ENCODE peak calls at places on chromosome 15, in five cellular contexts. P is A549, X is heart right ventricle, L is neural crest cell, R is tibial nerve. Q is an unnamed sample.

GRCh38 chr15:57035664-57036063 is 117.2 kb downstream of the TCF12 start:
- DNase-seq in X (no peak), L (no peak), P (no peak), R (no peak), Q (no peak)

GRCh38 chr15:36469567-36469966 is 109.9 kb upstream of the CDIN1 start:
- DNase-seq in X (no peak), R (no peak), L (no peak), P (no peak), Q (no peak)

GRCh38 chr15:95869920-95870319 is 460.6 kb upstream of the NR2F2 start:
- DNase-seq in P (no peak), R (no peak), L (no peak), X (no peak), Q (no peak)

GRCh38 chr15:70320077-70320830 is 222.5 kb upstream of the TLE3 start:
- DNase-seq in R (no peak), P (no peak), X (no peak), L (no peak), Q (no peak)

GRCh38 chr15:98546325-98546724 is 102.0 kb upstream of the IGF1R start:
- DNase-seq in R (no peak), X (no peak), L (no peak), P (no peak), Q (no peak)

GRCh38 chr15:74788716-74789151 is 6.9 kb downstream of the CSK start:
- DNase-seq in P (no peak), R (no peak), X (no peak), L (no peak), Q (peak)

GRCh38 chr15:31235298-31236183 is 91.1 kb upstream of the KLF13 start:
- DNase-seq in L (no peak), P (peak), X (peak), R (no peak), Q (peak)

GRCh38 chr15:66883322-66883911 is 181.4 kb downstream of the SMAD6 start:
- DNase-seq in R (peak), L (no peak), P (peak), X (peak), Q (peak)

GRCh38 chr15:59180946-59181345 is 25.7 kb upstream of the LDHAL6B start:
- DNase-seq in L (no peak), X (no peak), P (no peak), R (no peak), Q (no peak)

GRCh38 chr15:99744142-99744541 is 10.9 kb upstream of the LYSMD4 start:
- DNase-seq in X (no peak), P (no peak), R (no peak), L (no peak), Q (no peak)
- TF ChIP-seq CTCF in X (no peak), P (no peak), R (no peak), L (no peak), Q (no peak)

DNA sequence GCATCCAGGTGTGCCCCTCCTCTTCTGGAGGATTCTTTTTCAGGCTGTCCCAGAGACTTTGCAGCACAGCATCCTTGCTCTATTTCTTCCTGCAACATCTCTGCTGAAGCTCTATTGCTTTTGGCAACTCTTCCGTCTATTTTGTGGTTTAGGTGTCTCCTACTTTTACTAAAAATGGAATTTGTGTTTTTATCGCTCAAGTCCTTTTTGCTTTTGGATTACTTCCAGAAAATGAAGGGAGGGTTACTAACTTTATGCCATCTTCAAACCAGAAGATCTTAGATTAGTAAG is 66.4 kb downstream of the NOX5 start:
- DNase-seq in P (no peak), X (no peak), R (no peak), L (no peak), Q (no peak)
- TF ChIP-seq CTCF in P (no peak), X (no peak), R (no peak), L (no peak), Q (no peak)

DNA sequence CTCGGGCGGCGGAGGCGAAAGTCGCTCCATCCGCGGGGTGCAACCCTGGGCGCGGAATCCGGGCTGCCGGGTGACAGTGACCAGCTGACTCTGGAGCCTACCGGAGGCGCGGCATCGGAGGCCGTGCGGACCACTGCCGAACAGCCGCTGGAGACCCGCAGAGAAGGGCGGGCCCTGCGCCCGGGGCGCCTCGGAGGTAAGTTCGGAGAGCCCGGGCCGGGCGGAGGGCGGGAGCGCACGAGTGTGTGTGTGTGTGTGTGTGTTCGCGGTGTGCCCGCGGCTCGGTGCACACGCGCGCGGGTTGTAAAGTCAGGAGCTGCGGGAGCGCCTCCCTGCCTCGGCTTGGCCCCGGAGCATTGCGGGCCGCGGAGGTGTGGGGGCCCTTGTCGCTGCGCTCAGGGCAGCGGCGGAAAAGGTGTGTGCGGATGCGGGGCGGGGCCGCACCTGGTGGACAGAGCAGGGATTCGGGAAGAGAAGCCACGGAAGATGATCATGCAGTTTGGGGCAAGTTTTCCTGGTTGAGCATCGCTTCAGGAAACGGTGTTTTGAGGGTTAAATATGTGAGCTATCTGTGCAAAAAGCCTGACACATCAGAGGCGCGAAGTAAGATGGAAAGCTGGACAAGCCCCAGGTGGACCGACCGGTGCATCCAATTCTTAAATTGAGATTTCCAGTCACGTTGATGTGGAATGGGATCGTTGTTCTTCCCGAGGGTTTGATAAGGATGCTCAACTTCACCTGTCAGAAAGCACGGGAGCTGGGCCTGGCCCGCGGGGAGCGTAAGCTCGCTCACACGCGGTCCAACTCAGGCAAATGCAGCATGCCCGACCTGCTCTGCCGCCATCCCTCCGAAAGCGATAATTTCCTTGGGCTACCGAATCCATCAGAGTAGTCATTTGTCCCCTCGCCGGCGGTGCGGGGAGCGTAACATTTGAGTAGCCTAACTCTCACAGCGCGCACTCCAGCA is 492 bp downstream of the MINAR1 start:
- DNase-seq in R (no peak), X (no peak), P (peak), L (peak), Q (peak)
- TF ChIP-seq CTCF in R (no peak), X (no peak), P (no peak), L (peak), Q (no peak)

GRCh38 chr15:44529864-44530604 is 6.9 kb upstream of the EIF3J start:
- DNase-seq in R (no peak), P (no peak), X (no peak), L (no peak), Q (no peak)

GRCh38 chr15:44530653-44531052 is 6.3 kb upstream of the EIF3J start:
- DNase-seq in L (no peak), R (no peak), P (no peak), X (no peak), Q (no peak)

GRCh38 chr15:44535509-44536297 is 1.2 kb upstream of the EIF3J start:
- DNase-seq in X (peak), P (peak), R (peak), L (no peak), Q (no peak)

GRCh38 chr15:44535092-44535491 is 1.9 kb upstream of the EIF3J start:
- DNase-seq in R (no peak), L (no peak), X (no peak), P (no peak), Q (no peak)

DNA sequence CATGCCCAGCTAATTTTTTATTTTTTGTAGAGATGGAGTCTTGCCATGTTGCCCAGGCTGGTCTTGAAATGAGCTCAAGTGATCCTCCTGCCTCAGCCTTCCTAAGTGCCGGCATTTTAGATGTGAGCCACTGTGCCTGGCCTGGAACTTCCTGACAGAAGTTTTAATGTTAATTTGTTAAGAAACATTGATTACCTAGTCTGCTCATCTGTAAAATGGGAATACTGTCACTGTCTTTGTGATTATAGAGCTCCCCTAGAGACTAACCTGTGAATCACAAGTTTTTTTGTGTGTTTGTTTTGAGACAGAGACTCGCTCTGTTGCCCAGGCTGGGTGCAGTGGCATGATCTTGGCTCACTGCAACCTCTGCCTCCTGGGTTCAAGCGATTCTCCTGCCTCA is 4.3 kb upstream of the EIF3J start:
- DNase-seq in L (no peak), R (no peak), X (no peak), P (peak), Q (no peak)
- TF ChIP-seq CTCF in L (peak), R (no peak), X (no peak), P (no peak), Q (no peak)

GRCh38 chr15:63506537-63507035 is 2.2 kb downstream of the USP3 start:
- DNase-seq in X (no peak), P (peak), R (no peak), L (no peak), Q (no peak)

GRCh38 chr15:63505842-63506222 is 1.4 kb downstream of the USP3 start:
- DNase-seq in L (no peak), X (no peak), P (no peak), R (no peak), Q (no peak)

GRCh38 chr15:63503739-63504246 is 600 bp upstream of the USP3 start:
- DNase-seq in X (peak), L (no peak), P (peak), R (peak), Q (peak)

GRCh38 chr15:63504247-63504978 is at the start of gene USP3:
- DNase-seq in P (peak), L (peak), R (peak), X (peak), Q (peak)

DNA sequence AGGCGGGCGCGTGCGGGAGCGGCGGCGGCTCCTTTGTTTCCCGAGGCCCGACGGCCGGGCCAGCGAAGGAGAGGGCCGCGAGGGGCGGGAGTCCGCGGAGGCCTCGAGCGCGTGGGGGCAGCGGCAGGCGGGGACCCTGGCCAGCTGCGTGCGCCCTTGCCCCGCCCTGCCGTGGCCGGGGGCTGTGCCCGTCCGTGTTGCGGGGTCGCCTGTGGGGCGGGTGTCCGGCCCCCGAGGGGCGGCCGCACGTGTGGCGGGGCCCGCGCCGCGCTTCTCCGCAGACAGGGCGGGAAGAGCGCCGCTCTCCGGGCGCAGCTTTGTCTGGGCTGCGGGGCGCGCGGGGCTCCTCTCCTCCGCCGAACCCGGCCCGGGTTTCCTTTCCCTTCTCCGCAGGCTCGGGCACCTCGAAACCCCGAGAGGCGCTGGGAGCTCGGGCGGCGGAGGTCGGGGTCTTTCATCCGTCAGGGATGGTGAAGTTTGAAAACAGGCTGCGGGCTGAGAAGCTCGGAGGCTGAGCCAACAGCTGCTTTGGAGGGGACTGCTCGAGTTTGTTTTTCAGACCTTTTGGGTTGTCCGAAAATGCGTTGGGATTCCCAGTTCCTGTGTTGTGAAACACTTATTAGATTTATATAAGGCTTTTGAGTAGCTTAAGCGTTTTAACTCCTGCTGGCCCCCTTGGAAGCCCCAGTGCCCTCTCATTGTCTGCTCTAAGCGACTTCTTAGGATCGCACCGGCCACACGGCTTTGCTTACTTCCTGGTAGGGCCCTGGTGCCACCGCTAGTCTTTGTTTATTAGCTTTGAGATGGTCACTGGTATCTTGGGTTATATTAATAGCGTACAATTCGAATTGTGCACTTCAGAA is 817 bp downstream of the USP3 start:
- DNase-seq in R (no peak), X (peak), P (peak), L (peak), Q (peak)
- TF ChIP-seq CTCF in R (no peak), X (peak), P (no peak), L (peak), Q (peak)

DNA sequence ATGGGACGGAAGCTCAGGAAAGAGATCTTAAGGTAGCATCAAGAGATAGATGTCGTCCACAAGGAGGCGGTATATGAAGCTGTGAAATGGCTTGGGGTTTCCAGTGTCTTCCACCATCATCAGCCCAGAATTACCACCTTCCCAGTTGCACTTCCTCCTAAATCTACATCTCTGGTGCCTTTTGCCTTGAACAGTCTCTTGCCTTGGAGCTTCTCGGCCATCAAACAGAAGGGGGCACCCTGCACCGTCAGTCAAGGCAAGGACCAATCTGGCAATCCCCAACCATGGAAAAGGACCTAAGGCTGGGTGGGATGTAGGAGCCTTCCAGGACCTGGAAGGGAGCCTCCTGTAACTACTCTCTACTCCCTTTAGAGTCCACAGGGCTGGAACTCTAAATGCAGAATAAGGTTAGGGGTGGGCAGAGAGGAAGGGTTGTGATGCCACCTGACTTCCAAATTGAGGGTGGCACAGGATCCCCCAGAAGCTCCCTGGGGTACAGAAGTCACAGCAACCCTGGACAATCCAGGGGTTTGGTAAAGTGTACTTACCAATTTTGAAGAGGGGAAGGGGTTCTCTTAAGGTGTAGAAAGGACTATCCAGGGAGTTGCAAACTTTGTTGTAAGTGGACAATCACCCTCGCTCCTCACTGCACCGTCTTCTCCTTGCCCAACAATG is 1.0 kb upstream of the RYR3 start:
- DNase-seq in L (no peak), R (no peak), X (peak), P (peak), Q (peak)
- TF ChIP-seq CTCF in L (no peak), R (peak), X (no peak), P (peak), Q (peak)

DNA sequence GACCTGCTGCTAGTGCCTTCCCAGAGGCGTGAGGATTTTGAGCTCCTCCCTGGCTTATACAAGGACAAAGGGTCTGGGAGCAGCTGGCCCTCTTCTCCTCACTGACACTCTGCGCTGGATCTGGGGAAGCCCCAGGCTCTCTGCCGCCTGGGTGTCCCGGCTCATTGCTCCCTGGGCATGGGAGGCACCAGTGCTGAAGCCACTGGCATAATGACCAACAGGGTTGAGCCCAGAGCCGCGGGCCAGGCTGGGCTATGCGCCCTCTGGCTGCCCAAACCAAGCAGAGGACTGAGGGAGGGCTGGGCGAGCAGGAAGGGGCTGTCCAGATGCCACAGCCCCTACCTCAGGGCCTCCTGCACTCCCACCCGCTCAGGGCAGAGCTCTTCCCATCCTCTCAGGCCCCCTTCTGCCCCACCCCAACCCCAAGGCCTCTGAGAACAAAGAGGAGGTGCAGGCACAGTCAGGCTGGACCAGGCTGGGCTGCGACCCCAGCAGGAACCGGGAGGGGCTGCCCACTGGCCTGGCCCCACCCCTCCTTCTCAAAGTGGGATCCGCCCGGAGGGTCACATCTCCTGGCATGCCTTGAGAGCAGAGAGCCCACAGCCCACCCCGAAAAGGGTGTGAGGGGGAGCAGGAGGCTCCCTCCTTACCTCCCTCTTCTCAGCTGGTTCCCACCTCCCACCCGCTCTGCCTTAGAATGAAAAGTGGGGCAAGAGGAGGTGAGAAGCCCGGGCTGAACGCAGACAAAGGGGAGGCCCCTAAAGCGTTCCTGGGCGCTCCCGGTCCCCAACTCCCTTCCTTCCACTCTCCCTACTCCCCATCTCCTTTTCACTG is 1.5 kb downstream of the LINGO1 start:
- DNase-seq in R (no peak), X (no peak), P (peak), L (peak), Q (peak)
- TF ChIP-seq CTCF in R (no peak), X (peak), P (peak), L (no peak), Q (no peak)

GRCh38 chr15:41331833-41332787 is at the start of gene OIP5:
- DNase-seq in L (peak), R (peak), P (peak), X (peak), Q (peak)
- TF ChIP-seq CTCF in L (peak), R (peak), P (peak), X (peak), Q (peak)

DNA sequence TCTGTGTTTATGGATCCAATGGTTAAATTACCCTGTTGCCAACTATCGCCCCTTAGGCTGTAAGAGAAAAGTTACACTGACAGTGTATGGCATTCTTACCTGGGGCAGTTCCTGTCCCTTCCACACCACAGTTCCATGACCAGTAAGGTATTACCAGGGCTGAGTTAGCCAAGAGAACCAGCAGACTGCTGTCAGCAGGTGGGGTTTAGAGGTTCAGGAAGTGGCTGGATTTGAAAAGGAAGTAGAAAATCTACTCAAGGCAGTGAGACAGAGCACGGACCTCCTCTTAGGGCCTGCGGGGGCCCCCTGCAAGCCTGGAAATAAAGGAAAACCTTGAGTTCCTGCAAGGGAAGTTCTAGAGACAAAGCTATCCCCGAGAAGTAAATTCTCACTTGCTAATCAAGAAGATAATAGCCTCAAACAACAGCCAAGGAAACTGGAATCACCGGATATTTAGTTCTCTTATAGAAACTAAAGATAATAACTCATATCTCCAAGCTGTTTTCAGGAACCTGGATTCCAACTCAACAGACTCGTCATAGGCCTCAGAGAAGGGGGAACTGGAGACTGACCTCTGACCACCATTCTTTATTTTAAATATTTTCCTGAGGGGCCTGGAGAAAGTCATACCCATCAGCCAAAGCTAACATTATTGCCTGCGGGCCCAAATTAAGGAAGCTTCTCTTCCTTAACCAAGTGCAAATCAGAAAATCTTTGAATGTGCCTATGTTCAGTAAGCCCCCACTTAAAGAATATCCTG is 161.7 kb downstream of the ANXA2 start:
- DNase-seq in X (no peak), P (no peak), R (no peak), L (no peak), Q (no peak)
- TF ChIP-seq CTCF in X (no peak), P (no peak), R (no peak), L (no peak), Q (no peak)

Q was measured in kidney.